ENCODE peak calls at places on chromosomes 5 and 9, in four cellular contexts. U is CD8-positive, alpha-beta memory T cell; K is right atrium auricular region; C is upper lobe of right lung. J is an unnamed sample.
A peak's percentile ranks its signal among the peaks of the same experiment; 100 is the strongest.

GRCh38 chr5:68730220-68731010 is 363.4 kb upstream of the SLC30A5 start:
- DNase-seq in U (no peak), K (peak; percentile 67), C (no peak), J (peak; percentile 69)

GRCh38 chr5:109318455-109319108 is 91.2 kb downstream of the PJA2 start:
- DNase-seq in U (no peak), C (no peak), K (no peak), J (no peak)

GRCh38 chr9:89386797-89387196 is 68.5 kb downstream of the SECISBP2 start:
- DNase-seq in C (no peak), K (no peak), U (no peak), J (no peak)

GRCh38 chr5:130868186-130868821 is 296.8 kb downstream of the HINT1 start:
- DNase-seq in K (no peak), U (no peak), C (no peak), J (no peak)

GRCh38 chr5:146338774-146339714 is at the start of gene POU4F3:
- DNase-seq in K (no peak), U (no peak), C (no peak), J (no peak)

GRCh38 chr9:96476591-96476990 is 26.6 kb downstream of the HABP4 start:
- DNase-seq in K (no peak), C (no peak), U (no peak), J (no peak)

GRCh38 chr9:129213551-129213950 is 35.5 kb upstream of the IER5L start:
- DNase-seq in K (no peak), C (no peak), U (no peak), J (no peak)

GRCh38 chr5:133065482-133065881 is 13.7 kb downstream of the HSPA4 start:
- DNase-seq in K (no peak), C (no peak), U (no peak), J (no peak)

GRCh38 chr5:40273936-40274335 is 405.8 kb upstream of the PTGER4 start:
- DNase-seq in U (no peak), K (no peak), C (no peak), J (no peak)

GRCh38 chr9:14768561-14769234 is 46.2 kb upstream of the CER1 start:
- DNase-seq in U (peak; percentile 10), C (no peak), K (no peak), J (no peak)

GRCh38 chr9:133715866-133716563 is 22.1 kb downstream of the SARDH start:
- DNase-seq in C (peak; percentile 64), U (no peak), K (no peak), J (peak; percentile 45)

GRCh38 chr5:81848368-81848767 is 97.5 kb upstream of the SSBP2 start:
- DNase-seq in C (no peak), U (no peak), K (no peak), J (no peak)

GRCh38 chr5:124746252-124746915 is at the start of gene ZNF608:
- DNase-seq in K (no peak), U (no peak), C (no peak), J (no peak)

GRCh38 chr5:119302916-119303897 is 52.6 kb upstream of the TNFAIP8 start:
- DNase-seq in C (no peak), U (no peak), K (no peak), J (no peak)

GRCh38 chr5:125409496-125410351 is 663.3 kb upstream of the ZNF608 start:
- DNase-seq in U (no peak), K (no peak), C (no peak), J (no peak)

GRCh38 chr9:134683714-134684374 is 42.2 kb downstream of the COL5A1 start:
- DNase-seq in C (peak; percentile 52), K (peak; percentile 79), U (no peak), J (peak; percentile 17)

GRCh38 chr9:110152704-110153374 is 55.1 kb downstream of the C9orf152 start:
- DNase-seq in U (no peak), K (no peak), C (no peak), J (no peak)

GRCh38 chr9:125100822-125101221 is 42.5 kb downstream of the SCAI start:
- DNase-seq in U (no peak), C (no peak), K (no peak), J (no peak)

GRCh38 chr5:50623666-50624065 is 42.8 kb upstream of the PARP8 start:
- DNase-seq in C (no peak), K (no peak), U (no peak), J (no peak)

GRCh38 chr9:99040254-99040653 is 64.7 kb upstream of the TGFBR1 start:
- DNase-seq in C (no peak), K (no peak), U (no peak), J (no peak)

GRCh38 chr9:111052831-111053230 is 14.6 kb upstream of the LPAR1 start:
- DNase-seq in C (no peak), K (no peak), U (no peak), J (no peak)

GRCh38 chr9:134635431-134636141 is 6.0 kb upstream of the COL5A1 start:
- DNase-seq in K (no peak), U (no peak), C (peak; percentile 32), J (peak; percentile 24)

GRCh38 chr9:95953986-95954385 is 78.5 kb downstream of the ERCC6L2 start:
- DNase-seq in C (no peak), U (no peak), K (no peak), J (no peak)

GRCh38 chr5:67347821-67348220 is 151.2 kb upstream of the CD180 start:
- DNase-seq in U (no peak), C (no peak), K (no peak), J (no peak)

GRCh38 chr5:78705826-78706225 is 57.3 kb upstream of the LHFPL2 start:
- DNase-seq in K (no peak), C (no peak), U (no peak), J (no peak)

GRCh38 chr5:36239370-36240293 is 2.1 kb downstream of the NADK2 start:
- DNase-seq in K (no peak), C (no peak), U (no peak), J (no peak)

GRCh38 chr5:36237756-36238155 is 4.0 kb downstream of the NADK2 start:
- DNase-seq in C (no peak), U (no peak), K (no peak), J (no peak)

GRCh38 chr5:36236801-36237200 is 4.9 kb downstream of the NADK2 start:
- DNase-seq in U (no peak), C (no peak), K (no peak), J (no peak)

GRCh38 chr5:36240779-36241635 is 718 bp downstream of the NADK2 start:
- DNase-seq in C (peak; percentile 80), U (no peak), K (peak; percentile 68), J (peak; percentile 52)

DNA sequence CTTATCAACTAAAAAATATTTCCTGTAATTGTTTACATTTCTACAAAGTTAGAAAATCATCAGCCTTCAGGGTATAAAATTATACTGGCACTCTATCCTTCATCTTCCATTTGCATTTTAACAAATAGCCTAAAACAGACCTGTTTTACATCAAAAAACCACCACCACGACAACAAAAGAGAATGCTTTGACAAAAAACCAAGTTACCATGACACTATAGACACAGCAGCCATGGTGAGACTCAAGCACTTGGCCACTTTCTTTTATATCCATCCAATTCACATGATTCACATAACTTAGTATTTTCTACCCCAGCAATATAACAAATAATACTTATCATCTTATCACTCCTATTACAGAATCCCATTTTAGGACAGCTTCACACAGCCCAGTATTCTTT is 2.8 kb downstream of the NADK2 start:
- DNase-seq in C (no peak), U (no peak), K (no peak), J (no peak)
- H3K27ac ChIP-seq in C (peak overlapping the region; percentile 95), U (no peak overlapping the region), K (peak overlapping the region; percentile 99), J (peak overlapping the region; percentile 95)

GRCh38 chr9:130911254-130912049 is 14.8 kb upstream of the QRFP start:
- DNase-seq in U (no peak), C (no peak), K (no peak), J (no peak)

GRCh38 chr9:130914417-130915095 is 17.9 kb upstream of the QRFP start:
- DNase-seq in U (no peak), K (no peak), C (no peak), J (no peak)

GRCh38 chr9:130912932-130913598 is 16.5 kb upstream of the QRFP start:
- DNase-seq in K (peak; percentile 75), C (no peak), U (no peak), J (peak; percentile 70)

GRCh38 chr9:130915096-130915447 is 18.5 kb upstream of the QRFP start:
- DNase-seq in C (no peak), K (no peak), U (no peak), J (no peak)

DNA sequence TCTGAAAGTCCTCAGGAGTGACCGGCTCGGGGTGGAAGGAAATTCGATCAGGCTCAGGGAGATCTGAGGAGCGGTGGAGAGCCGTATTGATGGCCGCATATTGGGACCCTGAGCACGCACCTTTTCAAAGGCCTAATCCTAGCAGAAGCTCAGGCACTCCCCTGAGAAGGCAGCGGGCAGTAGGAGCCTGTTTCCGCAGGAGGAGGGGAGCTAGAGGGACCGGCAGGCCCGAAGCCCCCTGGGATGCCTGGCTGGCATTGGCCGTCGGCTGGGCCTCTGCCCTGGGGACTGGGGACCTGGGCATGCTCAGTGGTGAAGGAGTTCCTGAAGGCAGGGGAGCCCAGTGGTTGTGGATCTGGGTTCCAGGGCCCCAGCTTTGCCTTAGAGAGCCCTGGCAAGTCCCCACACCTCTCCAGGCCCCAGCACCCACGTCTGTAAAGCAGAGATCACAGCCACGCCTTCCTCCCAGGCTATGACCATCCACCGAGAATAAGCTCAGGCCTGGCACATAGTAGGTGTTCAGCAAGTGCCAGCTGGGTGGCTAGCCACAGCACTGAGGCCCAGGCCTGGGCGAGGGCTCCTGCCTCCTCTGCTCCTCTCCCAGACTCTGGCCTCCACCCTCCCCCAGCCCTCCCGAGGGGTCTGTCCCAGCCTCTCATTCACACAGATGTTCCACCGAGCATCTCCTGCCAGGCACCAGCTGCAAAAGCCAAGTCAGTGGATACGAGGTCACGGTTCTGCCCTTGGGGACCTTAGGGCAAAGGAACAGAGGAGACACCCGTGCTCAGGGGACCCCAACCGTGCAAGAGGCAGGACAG is 17.2 kb upstream of the QRFP start:
- DNase-seq in C (no peak), K (no peak), U (no peak), J (no peak)
- H3K27me3 ChIP-seq in C (no peaks in the 10 kb centered on the region), K (no peaks in the 10 kb centered on the region), U (peaks cover 65% of the 10 kb centered on the region), J (no peaks in the 10 kb centered on the region)

GRCh38 chr5:162503796-162504195 is 436.2 kb downstream of the GABRG2 start:
- DNase-seq in K (no peak), C (no peak), U (no peak), J (no peak)
- H3K27ac ChIP-seq in K (no peak overlapping the region), C (no peak overlapping the region), U (no peak overlapping the region), J (no peak overlapping the region)

GRCh38 chr5:90557871-90558270 is 726 bp upstream of the ADGRV1 start:
- DNase-seq in U (no peak), K (no peak), C (no peak), J (no peak)
- H3K27me3 ChIP-seq in U (peaks cover 27% of the 10 kb centered on the region), K (no peaks in the 10 kb centered on the region), C (peaks cover 54% of the 10 kb centered on the region), J (no peaks in the 10 kb centered on the region)

GRCh38 chr5:115461506-115462290 is 82.9 kb downstream of the FEM1C start:
- DNase-seq in U (no peak), C (no peak), K (no peak), J (no peak)
- H3K27ac ChIP-seq in U (no peak overlapping the region), C (peak overlapping the region; percentile 20), K (peak overlapping the region; percentile 81), J (no peak overlapping the region)

J was measured in dorsolateral prefrontal cortex.